ENCODE peak calls at places on chromosomes 6 and 20, in eight cellular contexts. P, V, Q, I, U, H, D and J are unnamed samples. For H3K9me3, the result is how much of the 10 kb centered on the place peaks cover.

GRCh38 chr6:45738057-45738455 is 277.6 kb downstream of the CLIC5 start:
- DNase-seq in P (no peak), V (no peak), Q (no peak), I (no peak), U (no peak), H (no peak), D (no peak), J (no peak)

GRCh38 chr20:18443841-18444240 is 23.0 kb downstream of the DZANK1 start:
- DNase-seq in P (no peak), V (no peak), Q (no peak), I (no peak), U (no peak), H (no peak), D (no peak), J (no peak)

GRCh38 chr20:51396365-51396909 is 146.1 kb downstream of the NFATC2 start:
- DNase-seq in P (no peak), V (no peak), Q (no peak), I (no peak), U (no peak), H (no peak), D (no peak), J (no peak)

GRCh38 chr6:10521104-10521808 is at the start of gene GCNT2:
- DNase-seq in P (peak), V (no peak), Q (no peak), I (peak), U (no peak), H (no peak), D (peak), J (no peak)

GRCh38 chr6:18100296-18100695 is 22.2 kb downstream of the NHLRC1 start:
- DNase-seq in P (no peak), V (no peak), Q (no peak), I (no peak), U (no peak), H (no peak), D (no peak), J (no peak)

GRCh38 chr6:111503660-111504059 is 20.6 kb upstream of the REV3L start:
- DNase-seq in P (no peak), V (no peak), Q (no peak), I (no peak), U (no peak), H (no peak), D (no peak), J (no peak)

GRCh38 chr20:16801919-16802651 is 53.9 kb downstream of the OTOR start:
- DNase-seq in P (peak), V (peak), Q (peak), I (peak), U (no peak), H (peak), D (peak), J (peak)

GRCh38 chr6:105900120-105900937 is 185.8 kb upstream of the PRDM1 start:
- DNase-seq in P (no peak), V (no peak), Q (no peak), I (no peak), U (no peak), H (no peak), D (no peak), J (no peak)

GRCh38 chr20:48040491-48040890 is 255.2 kb upstream of the SULF2 start:
- DNase-seq in P (no peak), V (no peak), Q (no peak), I (no peak), U (no peak), H (no peak), D (no peak), J (no peak)

GRCh38 chr20:20548527-20549266 is 163.7 kb downstream of the RALGAPA2 start:
- DNase-seq in P (peak), V (peak), Q (no peak), I (no peak), U (no peak), H (no peak), D (no peak), J (no peak)

GRCh38 chr6:46772754-46773153 is 20.4 kb upstream of the MEP1A start:
- DNase-seq in P (no peak), V (peak), Q (no peak), I (no peak), U (no peak), H (no peak), D (no peak), J (peak)

GRCh38 chr6:144335914-144336313 is 50.8 kb downstream of the UTRN start:
- DNase-seq in P (peak), V (no peak), Q (no peak), I (no peak), U (no peak), H (no peak), D (no peak), J (no peak)

GRCh38 chr20:57650756-57651483 is 30.7 kb upstream of the ZBP1 start:
- DNase-seq in P (no peak), V (no peak), Q (no peak), I (peak), U (no peak), H (no peak), D (no peak), J (no peak)

GRCh38 chr6:151160869-151161268 is 78.9 kb upstream of the AKAP12 start:
- DNase-seq in P (no peak), V (peak), Q (no peak), I (no peak), U (no peak), H (no peak), D (peak), J (no peak)

GRCh38 chr20:32450484-32451061 is 92.4 kb downstream of the ASXL1 start:
- DNase-seq in P (no peak), V (peak), Q (no peak), I (no peak), U (no peak), H (no peak), D (no peak), J (no peak)

GRCh38 chr6:161257778-161258457 is 15.9 kb downstream of the AGPAT4 start:
- DNase-seq in P (peak), V (peak), Q (no peak), I (peak), U (no peak), H (no peak), D (peak), J (no peak)

GRCh38 chr6:46549155-46549554 is 57.9 kb upstream of the RCAN2 start:
- DNase-seq in P (no peak), V (no peak), Q (no peak), I (no peak), U (no peak), H (no peak), D (no peak), J (no peak)

GRCh38 chr20:61959301-61959700 is 106.4 kb downstream of the TAF4 start:
- DNase-seq in P (peak), V (no peak), Q (no peak), I (peak), U (no peak), H (no peak), D (peak), J (no peak)

GRCh38 chr6:47258724-47259347 is 50.9 kb downstream of the TNFRSF21 start:
- DNase-seq in P (no peak), V (no peak), Q (no peak), I (no peak), U (no peak), H (no peak), D (no peak), J (no peak)

GRCh38 chr20:21174425-21175239 is 48.8 kb downstream of the KIZ start:
- DNase-seq in P (no peak), V (no peak), Q (no peak), I (no peak), U (no peak), H (no peak), D (no peak), J (no peak)

GRCh38 chr6:156988276-156989158 is 211.3 kb downstream of the ARID1B start:
- DNase-seq in P (no peak), V (no peak), Q (no peak), I (no peak), U (no peak), H (no peak), D (no peak), J (no peak)

GRCh38 chr6:129195666-129196065 is 312.7 kb downstream of the LAMA2 start:
- DNase-seq in P (no peak), V (no peak), Q (no peak), I (no peak), U (no peak), H (no peak), D (no peak), J (no peak)

GRCh38 chr20:10670521-10671220 is 3.1 kb downstream of the JAG1 start:
- DNase-seq in P (no peak), V (no peak), Q (no peak), I (no peak), U (no peak), H (no peak), D (no peak), J (no peak)

GRCh38 chr6:154446984-154447383 is 63.5 kb downstream of the CNKSR3 start:
- DNase-seq in P (no peak), V (no peak), Q (no peak), I (no peak), U (no peak), H (no peak), D (no peak), J (no peak)

GRCh38 chr6:169324661-169325459 is 71.2 kb upstream of the THBS2 start:
- DNase-seq in P (no peak), V (no peak), Q (no peak), I (no peak), U (no peak), H (no peak), D (no peak), J (no peak)

GRCh38 chr6:15754706-15755079 is 91.9 kb upstream of the DTNBP1 start:
- DNase-seq in P (no peak), V (no peak), Q (no peak), I (no peak), U (no peak), H (no peak), D (no peak), J (no peak)
- H3K27ac ChIP-seq in P (no peak), V (no peak), Q (no peak), I (no peak), U (no peak), H (no peak), D (no peak), J (no peak)

GRCh38 chr20:56143759-56144158 is 104.8 kb upstream of the MC3R start:
- DNase-seq in P (no peak), V (no peak), Q (no peak), I (no peak), U (no peak), H (no peak), D (no peak), J (no peak)
- H3K9me3 ChIP-seq in P (under half), V (under half), Q (under half), I (under half), U (under half), H (under half), D (under half), J (under half)

DNA sequence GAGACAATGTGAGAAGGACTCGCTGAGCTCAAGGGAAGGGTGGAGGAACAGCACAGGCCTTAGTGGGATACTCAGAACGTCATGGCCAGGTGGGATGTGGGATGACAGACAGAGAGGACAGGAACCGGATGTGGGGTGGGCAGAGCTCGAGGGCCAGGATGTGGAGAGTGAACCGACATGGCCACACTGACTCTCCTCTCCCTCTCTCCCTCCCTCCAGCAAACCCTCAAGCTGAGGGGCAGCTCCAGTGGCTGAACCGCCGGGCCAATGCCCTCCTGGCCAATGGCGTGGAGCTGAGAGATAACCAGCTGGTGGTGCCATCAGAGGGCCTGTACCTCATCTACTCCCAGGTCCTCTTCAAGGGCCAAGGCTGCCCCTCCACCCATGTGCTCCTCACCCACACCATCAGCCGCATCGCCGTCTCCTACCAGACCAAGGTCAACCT is 1.6 kb downstream of the TNF start:
- DNase-seq in P (no peak), V (no peak), Q (peak), I (no peak), U (peak), H (no peak), D (no peak), J (no peak)
- H3K27ac ChIP-seq in P (no peak), V (no peak), Q (no peak), I (no peak), U (peak), H (peak), D (no peak), J (no peak)

DNA sequence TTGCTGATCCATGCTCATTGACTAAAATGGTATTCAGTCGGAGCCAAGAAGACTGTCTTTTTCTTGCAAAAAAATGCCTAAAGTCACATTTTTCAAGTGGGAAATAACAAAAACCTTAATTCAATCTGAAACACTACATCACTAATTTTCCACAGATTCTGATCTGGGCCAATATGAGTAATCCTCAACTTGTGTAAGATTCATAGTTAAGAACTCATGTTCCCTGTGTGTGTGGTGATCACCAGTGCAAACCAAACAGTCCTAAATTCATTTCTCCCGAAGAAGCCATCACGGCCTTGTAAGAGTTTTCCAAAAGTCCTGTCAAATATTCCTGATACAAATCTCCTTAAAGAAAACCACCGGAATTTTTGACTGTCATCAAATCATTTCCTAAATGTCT is 133.0 kb downstream of the FNDC1 start:
- DNase-seq in P (no peak), V (no peak), Q (no peak), I (no peak), U (no peak), H (no peak), D (no peak), J (no peak)
- H3K9me3 ChIP-seq in P (under half), V (under half), Q (under half), I (under half), U (under half), H (under half), D (under half), J (under half)